ENCODE peak calls at places on chromosomes 11 and 22, in seven cellular contexts. T is heart right ventricle, V is HAP-1, Z is body of pancreas, G is testis, L is pancreas, P is mammary epithelial cell. Y is an unnamed sample.

GRCh38 chr22:43754176-43754575 is 57.9 kb downstream of the EFCAB6 start:
- DNase-seq in G (no peak), L (no peak), T (no peak), P (no peak), Z (no peak), V (no peak), Y (no peak)

GRCh38 chr22:27133951-27134664 is 476.7 kb downstream of the MIAT start:
- DNase-seq in P (peak; percentile 89), Z (peak; percentile 56), T (no peak), G (no peak), V (no peak), L (no peak), Y (no peak)

GRCh38 chr11:2156416-2157182 is 4.4 kb downstream of the INS start:
- DNase-seq in P (peak; percentile 40), L (peak; percentile 93), G (peak; percentile 84), T (peak; percentile 75), V (peak; percentile 35), Z (peak; percentile 83), Y (peak; percentile 58)

GRCh38 chr11:71212871-71213559 is 39.4 kb downstream of the SHANK2 start:
- DNase-seq in P (no peak), L (peak; percentile 25), T (no peak), V (no peak), G (peak; percentile 30), Z (no peak), Y (no peak)

GRCh38 chr11:45252134-45252856 is 33.8 kb downstream of the SYT13 start:
- DNase-seq in G (peak; percentile 63), T (peak; percentile 73), V (peak; percentile 34), L (peak; percentile 84), P (no peak), Z (peak; percentile 70), Y (no peak)

GRCh38 chr22:27223317-27224177 is 566.2 kb downstream of the MIAT start:
- DNase-seq in T (no peak), L (no peak), G (no peak), V (no peak), P (peak; percentile 43), Z (no peak), Y (no peak)

GRCh38 chr11:129973068-129973467 is 29.6 kb downstream of the PRDM10 start:
- DNase-seq in V (no peak), L (no peak), G (no peak), Z (no peak), P (no peak), T (no peak), Y (no peak)

GRCh38 chr11:104771782-104772181 is 126.5 kb downstream of the CASP12 start:
- DNase-seq in L (no peak), V (no peak), Z (no peak), P (peak; percentile 51), T (no peak), G (no peak), Y (no peak)

GRCh38 chr11:12235080-12235479 is 124.7 kb downstream of the MICAL2 start:
- DNase-seq in P (no peak), G (no peak), V (no peak), L (no peak), Z (no peak), T (no peak), Y (no peak)

GRCh38 chr11:7596975-7597391 is 76.3 kb downstream of the CYB5R2 start:
- DNase-seq in L (no peak), V (no peak), Z (no peak), T (no peak), P (peak; percentile 91), G (no peak), Y (no peak)

GRCh38 chr22:36493690-36494110 is 12.3 kb upstream of the TXN2 start:
- DNase-seq in G (peak; percentile 28), L (no peak), Z (peak; percentile 64), T (no peak), V (no peak), P (no peak), Y (no peak)

GRCh38 chr11:126647735-126648134 is 292.2 kb downstream of the ST3GAL4 start:
- DNase-seq in G (no peak), L (no peak), T (no peak), V (no peak), Z (no peak), P (peak; percentile 92), Y (no peak)

GRCh38 chr11:60927061-60927592 is 2.9 kb downstream of the TMEM132A start:
- DNase-seq in P (no peak), V (no peak), T (no peak), L (no peak), Z (no peak), G (no peak), Y (no peak)

GRCh38 chr11:31355131-31355530 is 14.4 kb downstream of the DCDC1 start:
- DNase-seq in G (no peak), P (peak; percentile 24), L (no peak), Z (no peak), V (no peak), T (no peak), Y (no peak)

GRCh38 chr11:76620471-76620870 is 50.1 kb downstream of the LRRC32 start:
- DNase-seq in V (no peak), L (no peak), P (peak; percentile 39), G (no peak), Z (no peak), T (no peak), Y (no peak)

GRCh38 chr11:68397256-68397655 is 63.3 kb upstream of the PPP6R3 start:
- DNase-seq in P (no peak), G (no peak), Z (no peak), L (peak; percentile 53), V (no peak), T (no peak), Y (no peak)

GRCh38 chr11:7548659-7549283 is 35.0 kb downstream of the PPFIBP2 start:
- DNase-seq in P (no peak), T (no peak), L (peak; percentile 66), Z (peak; percentile 18), V (no peak), G (no peak), Y (no peak)

GRCh38 chr22:22981670-22982571 is 88.4 kb upstream of the GNAZ start:
- DNase-seq in Z (no peak), L (no peak), T (no peak), V (no peak), P (no peak), G (no peak), Y (no peak)

GRCh38 chr22:27212617-27213177 is 555.3 kb downstream of the MIAT start:
- DNase-seq in V (peak; percentile 88), Z (peak; percentile 90), G (peak; percentile 80), P (no peak), T (peak; percentile 16), L (no peak), Y (peak; percentile 63)

GRCh38 chr11:73218830-73219215 is 742 bp downstream of the P2RY2 start:
- DNase-seq in L (peak; percentile 40), G (no peak), Z (no peak), T (no peak), V (no peak), P (no peak), Y (no peak)

GRCh38 chr11:117316197-117316961 is at the start of gene BACE1:
- DNase-seq in Z (peak; percentile 90), T (peak; percentile 83), P (peak; percentile 77), G (peak; percentile 89), V (peak; percentile 93), L (peak; percentile 87), Y (peak; percentile 87)

GRCh38 chr22:40112595-40112994 is 65.1 kb upstream of the TNRC6B start:
- DNase-seq in G (no peak), Z (no peak), L (no peak), T (no peak), P (no peak), V (no peak), Y (no peak)

GRCh38 chr22:37619991-37620390 is 11.4 kb downstream of the GGA1 start:
- DNase-seq in V (no peak), T (no peak), G (no peak), Z (no peak), L (no peak), P (no peak), Y (no peak)

GRCh38 chr22:29716814-29717213 is 3.0 kb upstream of the CABP7 start:
- DNase-seq in Z (peak; percentile 63), V (peak; percentile 47), P (peak; percentile 59), L (no peak), T (peak; percentile 54), G (peak; percentile 76), Y (no peak)

GRCh38 chr11:128310676-128311445 is 276.5 kb downstream of the ETS1 start:
- DNase-seq in T (no peak), P (peak; percentile 12), V (no peak), L (no peak), Z (no peak), G (no peak), Y (no peak)

GRCh38 chr11:72135891-72136676 is 559 bp downstream of the FOLR3 start:
- DNase-seq in L (no peak), V (no peak), G (no peak), T (no peak), P (no peak), Z (no peak), Y (no peak)

GRCh38 chr11:129862123-129862522 is 33.3 kb downstream of the NFRKB start:
- DNase-seq in L (no peak), V (no peak), G (no peak), T (no peak), Z (no peak), P (no peak), Y (no peak)

GRCh38 chr11:4610258-4610935 is 2.4 kb upstream of the TRIM68 start:
- DNase-seq in G (no peak), P (no peak), L (no peak), Z (no peak), V (no peak), T (no peak), Y (no peak)

GRCh38 chr11:81579339-81579738 is 1154.3 kb downstream of the FAM181B start:
- DNase-seq in Z (no peak), P (no peak), V (no peak), G (no peak), L (no peak), T (no peak), Y (no peak)

GRCh38 chr22:41781508-41781906 is 19.0 kb upstream of the CCDC134 start:
- DNase-seq in T (no peak), P (no peak), G (no peak), L (no peak), Z (no peak), V (no peak), Y (no peak)
- H3K4me3 ChIP-seq in T (peak overlapping the region; percentile 17), P (no peak overlapping the region), G (no peak overlapping the region), L (no peak overlapping the region), Z (no peak overlapping the region), V (no peak overlapping the region), Y (no peak overlapping the region)

DNA sequence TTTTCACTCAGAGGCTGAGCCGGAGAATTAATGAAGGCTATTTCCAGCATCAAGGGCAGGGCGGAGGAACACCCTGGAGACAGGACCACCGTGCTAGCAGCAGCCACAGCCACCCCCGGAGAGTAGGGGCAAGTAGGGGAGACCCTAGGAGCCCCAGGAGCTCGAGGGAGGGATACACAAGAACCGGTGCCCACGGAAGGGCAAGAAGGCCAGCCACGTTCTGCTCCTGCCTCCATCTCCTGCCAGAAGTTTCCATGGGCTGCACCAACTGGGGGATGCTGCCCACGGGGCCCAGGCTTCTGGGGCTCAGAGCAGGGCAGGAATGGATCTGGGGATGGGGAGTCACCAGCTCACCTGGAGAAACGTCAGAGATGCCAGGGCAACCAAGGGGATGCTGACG is 626.8 kb downstream of the TBC1D22A start:
- DNase-seq in L (no peak), G (no peak), Z (no peak), T (no peak), P (no peak), V (no peak), Y (no peak)
- H3K9me3 ChIP-seq in L (no peaks in the 10 kb centered on the region), G (no peaks in the 10 kb centered on the region), Z (no peaks in the 10 kb centered on the region), T (no peaks in the 10 kb centered on the region), P (peaks cover 73% of the 10 kb centered on the region), V (no peaks in the 10 kb centered on the region), Y (no peaks in the 10 kb centered on the region)

GRCh38 chr11:66112041-66112491 is 42.0 kb downstream of the PACS1 start:
- DNase-seq in L (no peak), P (no peak), Z (no peak), V (peak; percentile 24), G (no peak), T (no peak), Y (no peak)
- H3K4me3 ChIP-seq in L (no peak overlapping the region), P (no peak overlapping the region), Z (no peak overlapping the region), V (no peak overlapping the region), G (no peak overlapping the region), T (no peak overlapping the region), Y (no peak overlapping the region)

GRCh38 chr11:86072211-86072610 is 3.3 kb upstream of the PICALM start:
- DNase-seq in G (no peak), P (no peak), T (no peak), L (no peak), Z (no peak), V (no peak), Y (no peak)
- H3K9me3 ChIP-seq in G (no peaks in the 10 kb centered on the region), P (no peaks in the 10 kb centered on the region), T (no peaks in the 10 kb centered on the region), L (no peaks in the 10 kb centered on the region), Z (no peaks in the 10 kb centered on the region), V (no peaks in the 10 kb centered on the region), Y (no peaks in the 10 kb centered on the region)

Y was measured in ovary.